ENCODE peak calls at places on chromosome 19, in eight cellular contexts. One of them, this sample, is unnamed.
A peak's percentile ranks its signal among the peaks of the same experiment; 100 is the strongest.

GRCh38 chr19:10920288-10920655 is 8.2 kb downstream of the YIPF2 start:
- DNase-seq in lung: no peak
- DNase-seq in stimulated activated CD4-positive, alpha-beta T cell treated with anti-CD3 and anti-CD28 coated beads, Interleukin-2, amount 100 ng/mL, for 48 hours: no peak
- DNase-seq in astrocyte of the spinal cord: no peak
- DNase-seq in heart left ventricle: no peak
- DNase-seq in esophagus muscularis mucosa: no peak
- DNase-seq in germinal center: no peak
- DNase-seq in stimulated activated CD8-positive, alpha-beta memory T cell treated with anti-CD3 and anti-CD28 coated beads, Interleukin-7, amount 100 ng/mL, for 48 hours: no peak
- DNase-seq in this sample: no peak

GRCh38 chr19:45376045-45376724 is 5.8 kb upstream of the ERCC2 start:
- DNase-seq in lung: peak; percentile 70
- DNase-seq in stimulated activated CD4-positive, alpha-beta T cell treated with anti-CD3 and anti-CD28 coated beads, Interleukin-2, amount 100 ng/mL, for 48 hours: no peak
- DNase-seq in astrocyte of the spinal cord: peak; percentile 87
- DNase-seq in heart left ventricle: no peak
- DNase-seq in esophagus muscularis mucosa: no peak
- DNase-seq in germinal center: no peak
- DNase-seq in stimulated activated CD8-positive, alpha-beta memory T cell treated with anti-CD3 and anti-CD28 coated beads, Interleukin-7, amount 100 ng/mL, for 48 hours: no peak
- DNase-seq in this sample: no peak

GRCh38 chr19:13963603-13964105 is 11.3 kb downstream of the DCAF15 start:
- DNase-seq in lung: no peak
- DNase-seq in stimulated activated CD4-positive, alpha-beta T cell treated with anti-CD3 and anti-CD28 coated beads, Interleukin-2, amount 100 ng/mL, for 48 hours: no peak
- DNase-seq in astrocyte of the spinal cord: no peak
- DNase-seq in heart left ventricle: no peak
- DNase-seq in esophagus muscularis mucosa: no peak
- DNase-seq in germinal center: no peak
- DNase-seq in stimulated activated CD8-positive, alpha-beta memory T cell treated with anti-CD3 and anti-CD28 coated beads, Interleukin-7, amount 100 ng/mL, for 48 hours: no peak
- DNase-seq in this sample: no peak

GRCh38 chr19:15836345-15836594 is 20.8 kb upstream of the OR10H1 start:
- DNase-seq in lung: no peak
- DNase-seq in stimulated activated CD4-positive, alpha-beta T cell treated with anti-CD3 and anti-CD28 coated beads, Interleukin-2, amount 100 ng/mL, for 48 hours: no peak
- DNase-seq in astrocyte of the spinal cord: no peak
- DNase-seq in heart left ventricle: no peak
- DNase-seq in esophagus muscularis mucosa: no peak
- DNase-seq in germinal center: no peak
- DNase-seq in stimulated activated CD8-positive, alpha-beta memory T cell treated with anti-CD3 and anti-CD28 coated beads, Interleukin-7, amount 100 ng/mL, for 48 hours: no peak
- DNase-seq in this sample: no peak

GRCh38 chr19:58227964-58228583 is 640 bp upstream of the ZNF544 start:
- DNase-seq in lung: no peak
- DNase-seq in stimulated activated CD4-positive, alpha-beta T cell treated with anti-CD3 and anti-CD28 coated beads, Interleukin-2, amount 100 ng/mL, for 48 hours: no peak
- DNase-seq in astrocyte of the spinal cord: no peak
- DNase-seq in heart left ventricle: no peak
- DNase-seq in esophagus muscularis mucosa: no peak
- DNase-seq in germinal center: no peak
- DNase-seq in stimulated activated CD8-positive, alpha-beta memory T cell treated with anti-CD3 and anti-CD28 coated beads, Interleukin-7, amount 100 ng/mL, for 48 hours: no peak
- DNase-seq in this sample: no peak

GRCh38 chr19:4284176-4284958 is 5.3 kb downstream of the SHD start:
- DNase-seq in lung: no peak
- DNase-seq in stimulated activated CD4-positive, alpha-beta T cell treated with anti-CD3 and anti-CD28 coated beads, Interleukin-2, amount 100 ng/mL, for 48 hours: no peak
- DNase-seq in astrocyte of the spinal cord: no peak
- DNase-seq in heart left ventricle: no peak
- DNase-seq in esophagus muscularis mucosa: no peak
- DNase-seq in germinal center: no peak
- DNase-seq in stimulated activated CD8-positive, alpha-beta memory T cell treated with anti-CD3 and anti-CD28 coated beads, Interleukin-7, amount 100 ng/mL, for 48 hours: no peak
- DNase-seq in this sample: no peak

GRCh38 chr19:48975947-48976847 is 11.1 kb downstream of the FTL start:
- DNase-seq in lung: no peak
- DNase-seq in stimulated activated CD4-positive, alpha-beta T cell treated with anti-CD3 and anti-CD28 coated beads, Interleukin-2, amount 100 ng/mL, for 48 hours: no peak
- DNase-seq in astrocyte of the spinal cord: no peak
- DNase-seq in heart left ventricle: no peak
- DNase-seq in esophagus muscularis mucosa: no peak
- DNase-seq in germinal center: peak; percentile 60
- DNase-seq in stimulated activated CD8-positive, alpha-beta memory T cell treated with anti-CD3 and anti-CD28 coated beads, Interleukin-7, amount 100 ng/mL, for 48 hours: no peak
- DNase-seq in this sample: no peak

GRCh38 chr19:52734340-52734892 is 428 bp downstream of the ZNF611 start:
- DNase-seq in lung: no peak
- DNase-seq in stimulated activated CD4-positive, alpha-beta T cell treated with anti-CD3 and anti-CD28 coated beads, Interleukin-2, amount 100 ng/mL, for 48 hours: no peak
- DNase-seq in astrocyte of the spinal cord: peak; percentile 6
- DNase-seq in heart left ventricle: peak; percentile 66
- DNase-seq in esophagus muscularis mucosa: no peak
- DNase-seq in germinal center: no peak
- DNase-seq in stimulated activated CD8-positive, alpha-beta memory T cell treated with anti-CD3 and anti-CD28 coated beads, Interleukin-7, amount 100 ng/mL, for 48 hours: no peak
- DNase-seq in this sample: no peak

GRCh38 chr19:54136086-54136863 is 1.3 kb upstream of the CNOT3 start:
- DNase-seq in lung: no peak
- DNase-seq in stimulated activated CD4-positive, alpha-beta T cell treated with anti-CD3 and anti-CD28 coated beads, Interleukin-2, amount 100 ng/mL, for 48 hours: no peak
- DNase-seq in astrocyte of the spinal cord: no peak
- DNase-seq in heart left ventricle: no peak
- DNase-seq in esophagus muscularis mucosa: no peak
- DNase-seq in germinal center: no peak
- DNase-seq in stimulated activated CD8-positive, alpha-beta memory T cell treated with anti-CD3 and anti-CD28 coated beads, Interleukin-7, amount 100 ng/mL, for 48 hours: no peak
- DNase-seq in this sample: peak; percentile 91

GRCh38 chr19:50449236-50449899 is 16.7 kb downstream of the MYBPC2 start:
- DNase-seq in lung: no peak
- DNase-seq in stimulated activated CD4-positive, alpha-beta T cell treated with anti-CD3 and anti-CD28 coated beads, Interleukin-2, amount 100 ng/mL, for 48 hours: no peak
- DNase-seq in astrocyte of the spinal cord: no peak
- DNase-seq in heart left ventricle: no peak
- DNase-seq in esophagus muscularis mucosa: no peak
- DNase-seq in germinal center: no peak
- DNase-seq in stimulated activated CD8-positive, alpha-beta memory T cell treated with anti-CD3 and anti-CD28 coated beads, Interleukin-7, amount 100 ng/mL, for 48 hours: no peak
- DNase-seq in this sample: no peak

GRCh38 chr19:32748497-32748896 is 28.9 kb downstream of the TDRD12 start:
- DNase-seq in lung: no peak
- DNase-seq in stimulated activated CD4-positive, alpha-beta T cell treated with anti-CD3 and anti-CD28 coated beads, Interleukin-2, amount 100 ng/mL, for 48 hours: no peak
- DNase-seq in astrocyte of the spinal cord: no peak
- DNase-seq in heart left ventricle: no peak
- DNase-seq in esophagus muscularis mucosa: no peak
- DNase-seq in germinal center: peak; percentile 18
- DNase-seq in stimulated activated CD8-positive, alpha-beta memory T cell treated with anti-CD3 and anti-CD28 coated beads, Interleukin-7, amount 100 ng/mL, for 48 hours: no peak
- DNase-seq in this sample: no peak

GRCh38 chr19:17450264-17451075 is 2.0 kb upstream of the TMEM221 start:
- DNase-seq in lung: no peak
- DNase-seq in stimulated activated CD4-positive, alpha-beta T cell treated with anti-CD3 and anti-CD28 coated beads, Interleukin-2, amount 100 ng/mL, for 48 hours: peak; percentile 20
- DNase-seq in astrocyte of the spinal cord: no peak
- DNase-seq in heart left ventricle: no peak
- DNase-seq in esophagus muscularis mucosa: no peak
- DNase-seq in germinal center: no peak
- DNase-seq in stimulated activated CD8-positive, alpha-beta memory T cell treated with anti-CD3 and anti-CD28 coated beads, Interleukin-7, amount 100 ng/mL, for 48 hours: peak; percentile 51
- DNase-seq in this sample: no peak

GRCh38 chr19:5407356-5407755 is 47.9 kb upstream of the ZNRF4 start:
- DNase-seq in lung: no peak
- DNase-seq in stimulated activated CD4-positive, alpha-beta T cell treated with anti-CD3 and anti-CD28 coated beads, Interleukin-2, amount 100 ng/mL, for 48 hours: no peak
- DNase-seq in astrocyte of the spinal cord: no peak
- DNase-seq in heart left ventricle: no peak
- DNase-seq in esophagus muscularis mucosa: no peak
- DNase-seq in germinal center: no peak
- DNase-seq in stimulated activated CD8-positive, alpha-beta memory T cell treated with anti-CD3 and anti-CD28 coated beads, Interleukin-7, amount 100 ng/mL, for 48 hours: no peak
- DNase-seq in this sample: no peak

GRCh38 chr19:33193864-33194362 is at the start of gene LRP3:
- DNase-seq in lung: no peak
- DNase-seq in stimulated activated CD4-positive, alpha-beta T cell treated with anti-CD3 and anti-CD28 coated beads, Interleukin-2, amount 100 ng/mL, for 48 hours: no peak
- DNase-seq in astrocyte of the spinal cord: no peak
- DNase-seq in heart left ventricle: peak; percentile 77
- DNase-seq in esophagus muscularis mucosa: no peak
- DNase-seq in germinal center: no peak
- DNase-seq in stimulated activated CD8-positive, alpha-beta memory T cell treated with anti-CD3 and anti-CD28 coated beads, Interleukin-7, amount 100 ng/mL, for 48 hours: no peak
- DNase-seq in this sample: no peak

GRCh38 chr19:2802826-2803225 is 16.8 kb upstream of the ZNF554 start:
- DNase-seq in lung: no peak
- DNase-seq in stimulated activated CD4-positive, alpha-beta T cell treated with anti-CD3 and anti-CD28 coated beads, Interleukin-2, amount 100 ng/mL, for 48 hours: no peak
- DNase-seq in astrocyte of the spinal cord: no peak
- DNase-seq in heart left ventricle: no peak
- DNase-seq in esophagus muscularis mucosa: no peak
- DNase-seq in germinal center: no peak
- DNase-seq in stimulated activated CD8-positive, alpha-beta memory T cell treated with anti-CD3 and anti-CD28 coated beads, Interleukin-7, amount 100 ng/mL, for 48 hours: no peak
- DNase-seq in this sample: no peak

This sample was measured in vagina.